ENCODE peak calls at places on chromosomes 1 and 21, in eight cellular contexts. Z is central memory CD8-positive, alpha-beta T cell; H is sigmoid colon; P is effector memory CD8-positive, alpha-beta T cell; I is mesenchymal stem cell; S is GDM1; X is GM20000; M is activated CD8-positive, alpha-beta memory T cell treated with anti-CD3 and anti-CD28 coated beads, Interleukin-2, amount 50 U/mL, for 48 hours. F is an unnamed sample.

GRCh38 chr21:43697758-43698643 is 20.9 kb upstream of the PDXK start:
- DNase-seq in Z (no peak), H (no peak), P (no peak), I (peak), S (no peak), X (no peak), M (no peak), F (no peak)

GRCh38 chr1:41357451-41358151 is 3.6 kb upstream of the FOXO6 start:
- DNase-seq in Z (no peak), H (no peak), P (no peak), I (no peak), S (peak), X (no peak), M (peak), F (peak)

GRCh38 chr1:171468120-171468790 is 17.1 kb upstream of the PRRC2C start:
- DNase-seq in Z (no peak), H (no peak), P (no peak), I (peak), S (no peak), X (peak), M (peak), F (no peak)

GRCh38 chr1:228338521-228339051 is 68.0 kb downstream of the TRIM11 start:
- DNase-seq in Z (no peak), H (peak), P (no peak), I (no peak), S (no peak), X (no peak), M (no peak), F (peak)

GRCh38 chr1:78586572-78586971 is 33.7 kb upstream of the IFI44L start:
- DNase-seq in Z (no peak), H (no peak), P (no peak), I (no peak), S (no peak), X (no peak), M (no peak), F (no peak)

GRCh38 chr1:214899908-214900470 is 182.5 kb upstream of the KCNK2 start:
- DNase-seq in Z (no peak), H (no peak), P (no peak), I (no peak), S (no peak), X (no peak), M (no peak), F (no peak)

GRCh38 chr1:75616436-75617433 is 5.8 kb upstream of the SLC44A5 start:
- DNase-seq in Z (no peak), H (no peak), P (no peak), I (peak), S (no peak), X (no peak), M (no peak), F (no peak)

GRCh38 chr1:202117898-202118371 is 4.8 kb upstream of the GPR37L1 start:
- DNase-seq in Z (no peak), H (no peak), P (no peak), I (no peak), S (no peak), X (no peak), M (no peak), F (no peak)

GRCh38 chr21:30349572-30349971 is 1.2 kb upstream of the KRTAP23-1 start:
- DNase-seq in Z (no peak), H (no peak), P (no peak), I (no peak), S (no peak), X (no peak), M (no peak), F (no peak)

GRCh38 chr1:224784606-224785328 is 144.7 kb upstream of the DNAH14 start:
- DNase-seq in Z (no peak), H (no peak), P (no peak), I (peak), S (no peak), X (no peak), M (no peak), F (no peak)

GRCh38 chr1:210362526-210362925 is 33.8 kb downstream of the HHAT start:
- DNase-seq in Z (no peak), H (no peak), P (no peak), I (peak), S (no peak), X (no peak), M (no peak), F (no peak)

GRCh38 chr21:34691396-34692032 is 22.7 kb downstream of the CLIC6 start:
- DNase-seq in Z (no peak), H (no peak), P (no peak), I (no peak), S (no peak), X (no peak), M (no peak), F (no peak)

GRCh38 chr1:243848165-243849088 is 1.6 kb downstream of the AKT3 start:
- DNase-seq in Z (no peak), H (no peak), P (no peak), I (no peak), S (no peak), X (no peak), M (no peak), F (no peak)